ENCODE peak calls at places on chromosomes 2 and 18, in four cellular contexts. E is globus pallidus; Z is AG04450; R is stimulated activated CD4-positive, alpha-beta T cell treated with anti-CD3 and anti-CD28 coated beads, Interleukin-15, amount 100 ng/mL, for 24 hours. L is an unnamed sample.

GRCh38 chr2:96815326-96816126 is 542 bp upstream of the CNNM3 start:
- DNase-seq in E (no peak), Z (no peak), R (peak), L (peak)

GRCh38 chr2:160752475-160753330 is 259.1 kb upstream of the RBMS1 start:
- DNase-seq in R (peak), Z (no peak), E (no peak), L (no peak)

GRCh38 chr2:117825437-117825836 is 10.9 kb downstream of the DDX18 start:
- DNase-seq in R (no peak), Z (no peak), E (no peak), L (no peak)

GRCh38 chr2:197198890-197199289 is 111.7 kb downstream of the ANKRD44 start:
- DNase-seq in R (peak), E (peak), Z (no peak), L (peak)

GRCh38 chr18:8365006-8365405 is 244.2 kb upstream of the RAB12 start:
- DNase-seq in Z (no peak), R (no peak), E (no peak), L (no peak)

GRCh38 chr2:150296795-150297546 is 190.5 kb downstream of the RND3 start:
- DNase-seq in R (no peak), E (peak), Z (peak), L (no peak)

GRCh38 chr2:10935953-10936942 is 24.5 kb downstream of the KCNF1 start:
- DNase-seq in R (no peak), E (no peak), Z (peak), L (no peak)

GRCh38 chr18:45708831-45709230 is 15.2 kb upstream of the SLC14A1 start:
- DNase-seq in E (no peak), Z (no peak), R (no peak), L (no peak)

GRCh38 chr2:135022952-135023880 is 24.0 kb downstream of the MAP3K19 start:
- DNase-seq in Z (no peak), E (no peak), R (peak), L (no peak)

GRCh38 chr2:69034122-69034521 is 21.1 kb downstream of the ANTXR1 start:
- DNase-seq in E (no peak), Z (no peak), R (no peak), L (no peak)

GRCh38 chr2:28406276-28407096 is 13.8 kb downstream of the FOSL2 start:
- DNase-seq in E (no peak), Z (no peak), R (peak), L (no peak)

GRCh38 chr2:27211241-27211942 is 449 bp upstream of the ATRAID start:
- DNase-seq in R (no peak), Z (no peak), E (no peak), L (peak)

GRCh38 chr2:47438084-47438483 is 35.1 kb downstream of the MSH2 start:
- DNase-seq in R (no peak), Z (no peak), E (no peak), L (no peak)